ENCODE peak calls at places on chromosomes 13 and 19, in ten cellular contexts. F is activated CD4-positive, CD25-positive, alpha-beta regulatory T cell treated with anti-CD3 and anti-CD28 coated beads, Interleukin-2, amount 50 U/mL, for 16 hours; R is stimulated activated CD4-positive, alpha-beta T cell treated with anti-CD3 and anti-CD28 coated beads, Interleukin-15, amount 100 ng/mL, for 1 hour; D is esophagus muscularis mucosa; L is progenitor cell of endocrine pancreas; S is CD8-positive, alpha-beta T cell; P is NCI-H774; V is CD4-positive, CD25-positive, alpha-beta regulatory T cell; K is IMR-90; N is kidney glomerular epithelial cell. X is an unnamed sample.

GRCh38 chr19:23823952-23824389 is 65.3 kb upstream of the ZNF681 start:
- DNase-seq in F (no peak), R (no peak), D (no peak), L (no peak), S (no peak), P (no peak), V (no peak), K (no peak), N (no peak), X (no peak)

GRCh38 chr13:61136101-61136500 is 279.5 kb downstream of the PCDH20 start:
- DNase-seq in F (no peak), R (no peak), D (no peak), L (no peak), S (no peak), P (no peak), V (no peak), K (no peak), N (no peak), X (no peak)

GRCh38 chr13:60509601-60510386 is 112.8 kb downstream of the TDRD3 start:
- DNase-seq in F (no peak), R (no peak), D (no peak), L (no peak), S (no peak), P (no peak), V (no peak), K (peak; percentile 1), N (peak; percentile 77), X (no peak)

GRCh38 chr13:95564948-95565347 is 12.4 kb downstream of the CLDN10 start:
- DNase-seq in F (no peak), R (no peak), D (no peak), L (no peak), S (no peak), P (no peak), V (no peak), K (peak; percentile 34), N (peak; percentile 92), X (no peak)

GRCh38 chr13:101291647-101292515 is 124.4 kb downstream of the NALCN start:
- DNase-seq in F (no peak), R (no peak), D (no peak), L (no peak), S (no peak), P (no peak), V (no peak), K (peak; percentile 30), N (no peak), X (no peak)

GRCh38 chr19:35545855-35546381 is 492 bp downstream of the TMEM147 start:
- DNase-seq in F (peak; percentile 32), R (peak; percentile 54), D (no peak), L (peak; percentile 24), S (no peak), P (no peak), V (peak; percentile 32), K (no peak), N (no peak), X (no peak)

GRCh38 chr13:64817721-64818120 is 2412.4 kb downstream of the PCDH9 start:
- DNase-seq in F (no peak), R (no peak), D (no peak), L (no peak), S (no peak), P (no peak), V (no peak), K (peak; percentile 36), N (no peak), X (no peak)

GRCh38 chr19:35596366-35596999 is 10.5 kb downstream of the PMIS2 start:
- DNase-seq in F (no peak), R (no peak), D (no peak), L (no peak), S (no peak), P (no peak), V (no peak), K (no peak), N (no peak), X (no peak)

GRCh38 chr13:110014719-110015118 is 228.3 kb upstream of the IRS2 start:
- DNase-seq in F (no peak), R (no peak), D (no peak), L (no peak), S (no peak), P (peak; percentile 91), V (no peak), K (no peak), N (no peak), X (no peak)

GRCh38 chr19:29445246-29445645 is 80.5 kb upstream of the VSTM2B start:
- DNase-seq in F (no peak), R (no peak), D (no peak), L (no peak), S (no peak), P (no peak), V (no peak), K (no peak), N (no peak), X (no peak)

GRCh38 chr19:43934055-43934984 is 762 bp downstream of the ZNF45 start:
- DNase-seq in F (no peak), R (no peak), D (no peak), L (no peak), S (no peak), P (no peak), V (no peak), K (peak; percentile 10), N (no peak), X (no peak)

GRCh38 chr19:46787331-46788100 is 878 bp downstream of the SLC1A5 start:
- DNase-seq in F (peak; percentile 5), R (peak; percentile 29), D (peak; percentile 93), L (peak; percentile 27), S (peak; percentile 60), P (no peak), V (peak; percentile 30), K (peak; percentile 63), N (peak; percentile 1), X (no peak)

GRCh38 chr13:37326319-37326718 is 220.9 kb upstream of the CSNK1A1L start:
- DNase-seq in F (no peak), R (no peak), D (no peak), L (no peak), S (no peak), P (no peak), V (no peak), K (peak; percentile 37), N (no peak), X (no peak)

GRCh38 chr13:44237276-44237767 is 136.3 kb upstream of the SERP2 start:
- DNase-seq in F (no peak), R (no peak), D (no peak), L (no peak), S (no peak), P (no peak), V (no peak), K (peak; percentile 98), N (peak; percentile 7), X (no peak)

GRCh38 chr19:43582495-43582894 is 6.9 kb downstream of the PINLYP start:
- DNase-seq in F (no peak), R (no peak), D (no peak), L (no peak), S (no peak), P (no peak), V (no peak), K (no peak), N (no peak), X (no peak)

GRCh38 chr13:98473792-98474153 is 103.1 kb downstream of the STK24 start:
- DNase-seq in F (no peak), R (no peak), D (no peak), L (no peak), S (no peak), P (no peak), V (no peak), K (no peak), N (no peak), X (no peak)

GRCh38 chr19:48419158-48419920 is 25.9 kb downstream of the GRIN2D start:
- DNase-seq in F (peak; percentile 37), R (peak; percentile 49), D (no peak), L (no peak), S (peak; percentile 77), P (no peak), V (peak; percentile 58), K (peak; percentile 42), N (no peak), X (no peak)

GRCh38 chr13:78978381-78978998 is 319.5 kb upstream of the OBI1 start:
- DNase-seq in F (no peak), R (no peak), D (no peak), L (no peak), S (no peak), P (peak; percentile 25), V (no peak), K (peak; percentile 61), N (peak; percentile 57), X (no peak)

GRCh38 chr13:113110852-113111315 is 5.3 kb downstream of the F7 start:
- DNase-seq in F (no peak), R (no peak), D (no peak), L (no peak), S (peak; percentile 55), P (no peak), V (no peak), K (no peak), N (no peak), X (no peak)

GRCh38 chr13:106533940-106534843 is 1.3 kb downstream of the EFNB2 start:
- DNase-seq in F (no peak), R (peak; percentile 6), D (no peak), L (no peak), S (peak; percentile 55), P (peak; percentile 62), V (peak; percentile 4), K (peak; percentile 63), N (no peak), X (peak; percentile 16)

GRCh38 chr13:41428155-41428554 is 29.2 kb upstream of the RGCC start:
- DNase-seq in F (no peak), R (peak; percentile 22), D (no peak), L (no peak), S (peak; percentile 75), P (no peak), V (peak; percentile 2), K (no peak), N (no peak), X (no peak)

GRCh38 chr19:1649706-1650626 is 2.4 kb downstream of the TCF3 start:
- DNase-seq in F (no peak), R (no peak), D (no peak), L (no peak), S (no peak), P (no peak), V (no peak), K (no peak), N (no peak), X (no peak)

GRCh38 chr13:49858183-49858856 is 65.8 kb upstream of the KPNA3 start:
- DNase-seq in F (no peak), R (no peak), D (no peak), L (no peak), S (no peak), P (no peak), V (no peak), K (peak; percentile 99), N (peak; percentile 85), X (no peak)

GRCh38 chr19:48637948-48638830 is 1.0 kb upstream of the DBP start:
- DNase-seq in F (peak; percentile 72), R (peak; percentile 58), D (peak; percentile 98), L (peak; percentile 62), S (peak; percentile 87), P (peak; percentile 88), V (peak; percentile 79), K (peak; percentile 96), N (peak; percentile 82), X (peak; percentile 78)

GRCh38 chr19:58000677-58001076 is 1.9 kb downstream of the ZNF606 start:
- DNase-seq in F (no peak), R (no peak), D (no peak), L (no peak), S (no peak), P (no peak), V (no peak), K (no peak), N (no peak), X (no peak)

GRCh38 chr19:38649305-38650179 is 2.1 kb downstream of the ACTN4 start:
- DNase-seq in F (no peak), R (no peak), D (no peak), L (no peak), S (no peak), P (no peak), V (no peak), K (no peak), N (peak; percentile 36), X (no peak)

GRCh38 chr19:2678043-2678671 is 24.3 kb downstream of the GNG7 start:
- DNase-seq in F (no peak), R (no peak), D (no peak), L (no peak), S (no peak), P (no peak), V (no peak), K (no peak), N (no peak), X (no peak)

GRCh38 chr19:19817357-19817756 is 4.2 kb downstream of the ZNF506 start:
- DNase-seq in F (no peak), R (no peak), D (no peak), L (no peak), S (no peak), P (no peak), V (peak; percentile 59), K (no peak), N (no peak), X (no peak)

X was measured in NCI-H524 treated with DMSO at 0.1 percent for 48 hours.